ENCODE peak calls at places on chromosomes 11 and 22, in seven cellular contexts. One of them, this sample, is unnamed.
A peak's percentile ranks its signal among the peaks of the same experiment; 100 is the strongest.

GRCh38 chr11:65060913-65061408 is 2.6 kb upstream of the NAALADL1 start:
- DNase-seq in NCI-H146: no peak
- DNase-seq in neural crest cell: no peak
- DNase-seq in GM03348: no peak
- DNase-seq in neural progenitor cell: peak; percentile 55
- DNase-seq in HCT116: no peak
- DNase-seq in nephron progenitor cell: no peak
- DNase-seq in this sample: peak; percentile 66

GRCh38 chr22:17774206-17774927 is at the start of gene BID:
- DNase-seq in NCI-H146: peak; percentile 46
- DNase-seq in neural crest cell: peak; percentile 24
- DNase-seq in GM03348: peak; percentile 91
- DNase-seq in neural progenitor cell: peak; percentile 66
- DNase-seq in HCT116: no peak
- DNase-seq in nephron progenitor cell: peak; percentile 76
- DNase-seq in this sample: no peak

GRCh38 chr11:128720522-128720985 is 26.7 kb downstream of the FLI1 start:
- DNase-seq in NCI-H146: no peak
- DNase-seq in neural crest cell: peak; percentile 58
- DNase-seq in GM03348: no peak
- DNase-seq in neural progenitor cell: peak; percentile 68
- DNase-seq in HCT116: no peak
- DNase-seq in nephron progenitor cell: peak; percentile 37
- DNase-seq in this sample: peak; percentile 72

GRCh38 chr11:63560506-63561179 is 2.5 kb downstream of the PLAAT2 start:
- DNase-seq in NCI-H146: no peak
- DNase-seq in neural crest cell: no peak
- DNase-seq in GM03348: no peak
- DNase-seq in neural progenitor cell: no peak
- DNase-seq in HCT116: no peak
- DNase-seq in nephron progenitor cell: no peak
- DNase-seq in this sample: no peak

GRCh38 chr11:92302766-92303165 is 78.1 kb downstream of the FAT3 start:
- DNase-seq in NCI-H146: no peak
- DNase-seq in neural crest cell: no peak
- DNase-seq in GM03348: peak; percentile 42
- DNase-seq in neural progenitor cell: no peak
- DNase-seq in HCT116: no peak
- DNase-seq in nephron progenitor cell: no peak
- DNase-seq in this sample: no peak

GRCh38 chr11:117408356-117408755 is 80.7 kb downstream of the CEP164 start:
- DNase-seq in NCI-H146: no peak
- DNase-seq in neural crest cell: no peak
- DNase-seq in GM03348: no peak
- DNase-seq in neural progenitor cell: no peak
- DNase-seq in HCT116: no peak
- DNase-seq in nephron progenitor cell: no peak
- DNase-seq in this sample: no peak

GRCh38 chr22:44353063-44353440 is 40.3 kb upstream of the SHISAL1 start:
- DNase-seq in NCI-H146: no peak
- DNase-seq in neural crest cell: no peak
- DNase-seq in GM03348: no peak
- DNase-seq in neural progenitor cell: no peak
- DNase-seq in HCT116: no peak
- DNase-seq in nephron progenitor cell: no peak
- DNase-seq in this sample: no peak

GRCh38 chr22:31122532-31123291 is at the start of gene INPP5J:
- DNase-seq in NCI-H146: peak; percentile 72
- DNase-seq in neural crest cell: peak; percentile 41
- DNase-seq in GM03348: peak; percentile 78
- DNase-seq in neural progenitor cell: peak; percentile 58
- DNase-seq in HCT116: peak; percentile 44
- DNase-seq in nephron progenitor cell: peak; percentile 61
- DNase-seq in this sample: peak; percentile 61

GRCh38 chr11:26753738-26754504 is 32.1 kb upstream of the SLC5A12 start:
- DNase-seq in NCI-H146: peak; percentile 58
- DNase-seq in neural crest cell: peak; percentile 20
- DNase-seq in GM03348: peak; percentile 54
- DNase-seq in neural progenitor cell: peak; percentile 79
- DNase-seq in HCT116: peak; percentile 2
- DNase-seq in nephron progenitor cell: peak; percentile 36
- DNase-seq in this sample: peak; percentile 53

GRCh38 chr11:94494200-94494545 is 389 bp downstream of the ANKRD49 start:
- DNase-seq in NCI-H146: peak; percentile 27
- DNase-seq in neural crest cell: no peak
- DNase-seq in GM03348: no peak
- DNase-seq in neural progenitor cell: peak; percentile 85
- DNase-seq in HCT116: no peak
- DNase-seq in nephron progenitor cell: no peak
- DNase-seq in this sample: no peak

GRCh38 chr11:20158597-20159257 is 1.5 kb downstream of the DBX1 start:
- DNase-seq in NCI-H146: peak; percentile 23
- DNase-seq in neural crest cell: peak; percentile 77
- DNase-seq in GM03348: peak; percentile 85
- DNase-seq in neural progenitor cell: peak; percentile 95
- DNase-seq in HCT116: no peak
- DNase-seq in nephron progenitor cell: peak; percentile 91
- DNase-seq in this sample: peak; percentile 88

GRCh38 chr11:134596404-134596803 is 184.4 kb upstream of the B3GAT1 start:
- DNase-seq in NCI-H146: no peak
- DNase-seq in neural crest cell: no peak
- DNase-seq in GM03348: no peak
- DNase-seq in neural progenitor cell: no peak
- DNase-seq in HCT116: no peak
- DNase-seq in nephron progenitor cell: no peak
- DNase-seq in this sample: no peak

GRCh38 chr11:85750646-85751045 is 60.3 kb downstream of the SYTL2 start:
- DNase-seq in NCI-H146: no peak
- DNase-seq in neural crest cell: no peak
- DNase-seq in GM03348: no peak
- DNase-seq in neural progenitor cell: no peak
- DNase-seq in HCT116: no peak
- DNase-seq in nephron progenitor cell: no peak
- DNase-seq in this sample: no peak

GRCh38 chr22:38284042-38284402 is 11.2 kb upstream of the TMEM184B start:
- DNase-seq in NCI-H146: no peak
- DNase-seq in neural crest cell: no peak
- DNase-seq in GM03348: peak; percentile 89
- DNase-seq in neural progenitor cell: no peak
- DNase-seq in HCT116: no peak
- DNase-seq in nephron progenitor cell: no peak
- DNase-seq in this sample: no peak

GRCh38 chr11:73157141-73158010 is 15.3 kb upstream of the FCHSD2 start:
- DNase-seq in NCI-H146: no peak
- DNase-seq in neural crest cell: no peak
- DNase-seq in GM03348: peak; percentile 69
- DNase-seq in neural progenitor cell: no peak
- DNase-seq in HCT116: no peak
- DNase-seq in nephron progenitor cell: no peak
- DNase-seq in this sample: peak; percentile 64

GRCh38 chr22:44385781-44386180 is 73.0 kb upstream of the SHISAL1 start:
- DNase-seq in NCI-H146: no peak
- DNase-seq in neural crest cell: no peak
- DNase-seq in GM03348: no peak
- DNase-seq in neural progenitor cell: no peak
- DNase-seq in HCT116: no peak
- DNase-seq in nephron progenitor cell: no peak
- DNase-seq in this sample: no peak

GRCh38 chr11:15186146-15186545 is 71.4 kb downstream of the INSC start:
- DNase-seq in NCI-H146: no peak
- DNase-seq in neural crest cell: no peak
- DNase-seq in GM03348: no peak
- DNase-seq in neural progenitor cell: no peak
- DNase-seq in HCT116: no peak
- DNase-seq in nephron progenitor cell: no peak
- DNase-seq in this sample: no peak

GRCh38 chr22:25120093-25120561 is 79.5 kb upstream of the CRYBB3 start:
- DNase-seq in NCI-H146: no peak
- DNase-seq in neural crest cell: no peak
- DNase-seq in GM03348: no peak
- DNase-seq in neural progenitor cell: peak; percentile 72
- DNase-seq in HCT116: peak; percentile 79
- DNase-seq in nephron progenitor cell: no peak
- DNase-seq in this sample: peak; percentile 39

This sample was measured in ELF-1.